ENCODE peak calls at places on chromosomes 5 and 9, in seven cellular contexts. One of them, this sample, is unnamed.

GRCh38 chr9:27337833-27338526 is 41.0 kb upstream of the EQTN start:
- DNase-seq in hippocampal formation: no peak
- DNase-seq in MM.1S: no peak
- DNase-seq in HEK293T: no peak
- DNase-seq in NCI-H1105: no peak
- DNase-seq in body of pancreas: no peak
- DNase-seq in Right ventricle myocardium superior: no peak
- DNase-seq in this sample: no peak

GRCh38 chr5:128494516-128494915 is 43.5 kb downstream of the FBN2 start:
- DNase-seq in hippocampal formation: no peak
- DNase-seq in MM.1S: no peak
- DNase-seq in NCI-H1105: no peak
- DNase-seq in HEK293T: peak; percentile 31
- DNase-seq in body of pancreas: no peak
- DNase-seq in Right ventricle myocardium superior: no peak
- DNase-seq in this sample: no peak

GRCh38 chr9:96720435-96720834 is 57.5 kb downstream of the ZNF510 start:
- DNase-seq in Right ventricle myocardium superior: no peak
- DNase-seq in HEK293T: no peak
- DNase-seq in MM.1S: no peak
- DNase-seq in hippocampal formation: no peak
- DNase-seq in body of pancreas: no peak
- DNase-seq in NCI-H1105: no peak
- DNase-seq in this sample: no peak

GRCh38 chr5:2921651-2922050 is 170.2 kb upstream of the IRX2 start:
- DNase-seq in HEK293T: peak; percentile 0
- DNase-seq in hippocampal formation: no peak
- DNase-seq in MM.1S: no peak
- DNase-seq in body of pancreas: no peak
- DNase-seq in Right ventricle myocardium superior: no peak
- DNase-seq in NCI-H1105: no peak
- DNase-seq in this sample: no peak

GRCh38 chr9:103037508-103038477 is 42.7 kb downstream of the CYLC2 start:
- DNase-seq in hippocampal formation: no peak
- DNase-seq in HEK293T: no peak
- DNase-seq in MM.1S: no peak
- DNase-seq in body of pancreas: no peak
- DNase-seq in NCI-H1105: no peak
- DNase-seq in Right ventricle myocardium superior: no peak
- DNase-seq in this sample: peak; percentile 20

GRCh38 chr9:136328622-136329041 is 1.3 kb downstream of the GPSM1 start:
- DNase-seq in MM.1S: no peak
- DNase-seq in HEK293T: no peak
- DNase-seq in NCI-H1105: no peak
- DNase-seq in body of pancreas: no peak
- DNase-seq in hippocampal formation: peak; percentile 41
- DNase-seq in Right ventricle myocardium superior: no peak
- DNase-seq in this sample: no peak

GRCh38 chr5:132176543-132176945 is 51.1 kb downstream of the P4HA2 start:
- DNase-seq in NCI-H1105: no peak
- DNase-seq in hippocampal formation: no peak
- DNase-seq in Right ventricle myocardium superior: no peak
- DNase-seq in HEK293T: no peak
- DNase-seq in MM.1S: peak; percentile 12
- DNase-seq in body of pancreas: no peak
- DNase-seq in this sample: no peak

GRCh38 chr9:694499-695154 is 146.9 kb upstream of the DMRT1 start:
- DNase-seq in body of pancreas: no peak
- DNase-seq in HEK293T: no peak
- DNase-seq in MM.1S: no peak
- DNase-seq in hippocampal formation: peak; percentile 73
- DNase-seq in NCI-H1105: no peak
- DNase-seq in Right ventricle myocardium superior: peak; percentile 60
- DNase-seq in this sample: peak; percentile 79

GRCh38 chr9:74102702-74103101 is 394.4 kb upstream of the RORB start:
- DNase-seq in Right ventricle myocardium superior: no peak
- DNase-seq in MM.1S: no peak
- DNase-seq in HEK293T: no peak
- DNase-seq in NCI-H1105: no peak
- DNase-seq in body of pancreas: no peak
- DNase-seq in hippocampal formation: no peak
- DNase-seq in this sample: no peak

GRCh38 chr9:98765276-98765675 is 31.1 kb downstream of the ANKS6 start:
- DNase-seq in Right ventricle myocardium superior: no peak
- DNase-seq in body of pancreas: no peak
- DNase-seq in NCI-H1105: no peak
- DNase-seq in hippocampal formation: no peak
- DNase-seq in HEK293T: no peak
- DNase-seq in MM.1S: no peak
- DNase-seq in this sample: no peak

GRCh38 chr9:113906411-113907110 is 30.5 kb downstream of the ZNF618 start:
- DNase-seq in HEK293T: no peak
- DNase-seq in MM.1S: no peak
- DNase-seq in hippocampal formation: no peak
- DNase-seq in NCI-H1105: no peak
- DNase-seq in body of pancreas: no peak
- DNase-seq in Right ventricle myocardium superior: no peak
- DNase-seq in this sample: no peak

GRCh38 chr5:124581866-124582650 is 164.4 kb downstream of the ZNF608 start:
- DNase-seq in MM.1S: no peak
- DNase-seq in hippocampal formation: no peak
- DNase-seq in HEK293T: no peak
- DNase-seq in Right ventricle myocardium superior: no peak
- DNase-seq in NCI-H1105: no peak
- DNase-seq in body of pancreas: no peak
- DNase-seq in this sample: no peak

GRCh38 chr5:73514418-73514817 is 16.2 kb downstream of the BTF3 start:
- DNase-seq in HEK293T: no peak
- DNase-seq in Right ventricle myocardium superior: no peak
- DNase-seq in MM.1S: no peak
- DNase-seq in hippocampal formation: no peak
- DNase-seq in NCI-H1105: no peak
- DNase-seq in body of pancreas: no peak
- DNase-seq in this sample: no peak

GRCh38 chr9:114684036-114684435 is 2.0 kb upstream of the TEX48 start:
- DNase-seq in MM.1S: no peak
- DNase-seq in body of pancreas: no peak
- DNase-seq in Right ventricle myocardium superior: no peak
- DNase-seq in HEK293T: no peak
- DNase-seq in hippocampal formation: no peak
- DNase-seq in NCI-H1105: no peak
- DNase-seq in this sample: no peak

GRCh38 chr5:137833463-137833862 is 34.2 kb upstream of the MYOT start:
- DNase-seq in Right ventricle myocardium superior: no peak
- DNase-seq in NCI-H1105: no peak
- DNase-seq in body of pancreas: no peak
- DNase-seq in MM.1S: no peak
- DNase-seq in HEK293T: peak; percentile 21
- DNase-seq in hippocampal formation: no peak
- DNase-seq in this sample: no peak

GRCh38 chr9:4316409-4316808 is 16.5 kb upstream of the GLIS3 start:
- DNase-seq in MM.1S: no peak
- DNase-seq in hippocampal formation: no peak
- DNase-seq in Right ventricle myocardium superior: no peak
- DNase-seq in HEK293T: no peak
- DNase-seq in NCI-H1105: no peak
- DNase-seq in body of pancreas: no peak
- DNase-seq in this sample: no peak

GRCh38 chr5:168798065-168799023 is 219.2 kb upstream of the PANK3 start:
- DNase-seq in HEK293T: no peak
- DNase-seq in MM.1S: no peak
- DNase-seq in hippocampal formation: no peak
- DNase-seq in Right ventricle myocardium superior: no peak
- DNase-seq in NCI-H1105: no peak
- DNase-seq in body of pancreas: no peak
- DNase-seq in this sample: no peak

GRCh38 chr5:31133488-31133887 is 60.0 kb upstream of the CDH6 start:
- DNase-seq in body of pancreas: no peak
- DNase-seq in NCI-H1105: no peak
- DNase-seq in hippocampal formation: no peak
- DNase-seq in HEK293T: no peak
- DNase-seq in Right ventricle myocardium superior: no peak
- DNase-seq in MM.1S: no peak
- DNase-seq in this sample: no peak

GRCh38 chr5:161548472-161549094 is 2.1 kb upstream of the GABRB2 start:
- DNase-seq in hippocampal formation: no peak
- DNase-seq in body of pancreas: peak; percentile 28
- DNase-seq in MM.1S: no peak
- DNase-seq in HEK293T: no peak
- DNase-seq in Right ventricle myocardium superior: peak; percentile 37
- DNase-seq in NCI-H1105: no peak
- DNase-seq in this sample: no peak

GRCh38 chr5:110561510-110561909 is 165.0 kb downstream of the TMEM232 start:
- DNase-seq in Right ventricle myocardium superior: no peak
- DNase-seq in HEK293T: no peak
- DNase-seq in body of pancreas: no peak
- DNase-seq in NCI-H1105: no peak
- DNase-seq in MM.1S: peak; percentile 53
- DNase-seq in hippocampal formation: no peak
- DNase-seq in this sample: no peak

GRCh38 chr9:91047993-91048607 is 246.5 kb downstream of the SYK start:
- DNase-seq in HEK293T: no peak
- DNase-seq in hippocampal formation: no peak
- DNase-seq in NCI-H1105: no peak
- DNase-seq in body of pancreas: no peak
- DNase-seq in MM.1S: no peak
- DNase-seq in Right ventricle myocardium superior: no peak
- DNase-seq in this sample: no peak

GRCh38 chr5:39542511-39542910 is 117.7 kb upstream of the DAB2 start:
- DNase-seq in body of pancreas: no peak
- DNase-seq in hippocampal formation: no peak
- DNase-seq in Right ventricle myocardium superior: no peak
- DNase-seq in MM.1S: no peak
- DNase-seq in NCI-H1105: no peak
- DNase-seq in HEK293T: no peak
- DNase-seq in this sample: no peak

GRCh38 chr5:60295423-60295822 is 401.9 kb upstream of the PDE4D start:
- DNase-seq in MM.1S: peak; percentile 43
- DNase-seq in hippocampal formation: peak; percentile 1
- DNase-seq in NCI-H1105: no peak
- DNase-seq in body of pancreas: peak; percentile 54
- DNase-seq in Right ventricle myocardium superior: no peak
- DNase-seq in HEK293T: peak; percentile 17
- DNase-seq in this sample: no peak

GRCh38 chr5:161546463-161547301 is at the start of gene GABRB2:
- DNase-seq in MM.1S: peak; percentile 83
- DNase-seq in body of pancreas: peak; percentile 78
- DNase-seq in Right ventricle myocardium superior: peak; percentile 59
- DNase-seq in NCI-H1105: peak; percentile 5
- DNase-seq in HEK293T: peak; percentile 31
- DNase-seq in hippocampal formation: peak; percentile 46
- DNase-seq in this sample: no peak

GRCh38 chr5:1552469-1553255 is 28.9 kb upstream of the LPCAT1 start:
- DNase-seq in HEK293T: no peak
- DNase-seq in MM.1S: peak; percentile 33
- DNase-seq in body of pancreas: peak; percentile 29
- DNase-seq in hippocampal formation: peak; percentile 95
- DNase-seq in NCI-H1105: peak; percentile 70
- DNase-seq in Right ventricle myocardium superior: peak; percentile 74
- DNase-seq in this sample: peak; percentile 37

GRCh38 chr9:92977279-92977678 is 30.0 kb downstream of the FGD3 start:
- DNase-seq in hippocampal formation: no peak
- DNase-seq in MM.1S: no peak
- DNase-seq in body of pancreas: no peak
- DNase-seq in Right ventricle myocardium superior: no peak
- DNase-seq in HEK293T: no peak
- DNase-seq in NCI-H1105: no peak
- DNase-seq in this sample: no peak

GRCh38 chr5:4188704-4189103 is 593.1 kb downstream of the IRX1 start:
- DNase-seq in body of pancreas: no peak
- DNase-seq in HEK293T: no peak
- DNase-seq in hippocampal formation: no peak
- DNase-seq in NCI-H1105: no peak
- DNase-seq in Right ventricle myocardium superior: no peak
- DNase-seq in MM.1S: no peak
- DNase-seq in this sample: no peak

GRCh38 chr5:138615461-138615860 is 40.3 kb upstream of the HSPA9 start:
- DNase-seq in Right ventricle myocardium superior: no peak
- DNase-seq in MM.1S: no peak
- DNase-seq in body of pancreas: no peak
- DNase-seq in hippocampal formation: no peak
- DNase-seq in NCI-H1105: no peak
- DNase-seq in HEK293T: no peak
- DNase-seq in this sample: no peak

GRCh38 chr5:135878156-135878620 is 17.5 kb downstream of the IL9 start:
- DNase-seq in Right ventricle myocardium superior: no peak
- DNase-seq in body of pancreas: no peak
- DNase-seq in hippocampal formation: no peak
- DNase-seq in HEK293T: no peak
- DNase-seq in NCI-H1105: no peak
- DNase-seq in MM.1S: no peak
- DNase-seq in this sample: no peak

GRCh38 chr9:87381050-87381711 is 116.5 kb upstream of the DAPK1 start:
- DNase-seq in NCI-H1105: no peak
- DNase-seq in MM.1S: no peak
- DNase-seq in Right ventricle myocardium superior: no peak
- DNase-seq in HEK293T: no peak
- DNase-seq in body of pancreas: no peak
- DNase-seq in hippocampal formation: no peak
- DNase-seq in this sample: no peak

GRCh38 chr9:136079211-136079915 is 15.7 kb downstream of the NACC2 start:
- DNase-seq in HEK293T: no peak
- DNase-seq in hippocampal formation: no peak
- DNase-seq in body of pancreas: no peak
- DNase-seq in Right ventricle myocardium superior: peak; percentile 47
- DNase-seq in NCI-H1105: peak; percentile 71
- DNase-seq in MM.1S: no peak
- DNase-seq in this sample: peak; percentile 45

GRCh38 chr9:17810728-17811634 is 232.1 kb downstream of the SH3GL2 start:
- DNase-seq in HEK293T: peak; percentile 19
- DNase-seq in hippocampal formation: peak; percentile 27
- DNase-seq in MM.1S: peak; percentile 41
- DNase-seq in Right ventricle myocardium superior: no peak
- DNase-seq in NCI-H1105: peak; percentile 43
- DNase-seq in body of pancreas: peak; percentile 66
- DNase-seq in this sample: peak; percentile 48